ENCODE peak calls at places on chromosome 6, in nine cellular contexts. L is AG04450, P is endodermal cell, O is cardiac fibroblast, N is ovary, A is psoas muscle, C is astrocyte of the spinal cord, T is fibroblast of pulmonary artery, J is foreskin fibroblast. E is an unnamed sample.

GRCh38 chr6:138266095-138266494 is 47.8 kb upstream of the PBOV1 start:
- DNase-seq in L (no peak), P (no peak), O (no peak), N (no peak), A (no peak), C (no peak), T (no peak), J (no peak), E (no peak)

GRCh38 chr6:138349891-138350290 is 27.8 kb upstream of the SMIM28 start:
- DNase-seq in L (no peak), P (no peak), O (peak), N (no peak), A (no peak), C (peak), T (peak), J (peak), E (peak)

GRCh38 chr6:53892707-53893106 is 97.9 kb downstream of the LRRC1 start:
- DNase-seq in L (no peak), P (no peak), O (no peak), N (no peak), A (no peak), C (no peak), T (no peak), J (no peak), E (no peak)

GRCh38 chr6:84050408-84050807 is 16.8 kb downstream of the MRAP2 start:
- DNase-seq in L (no peak), P (no peak), O (no peak), N (no peak), A (no peak), C (no peak), T (no peak), J (peak), E (no peak)

GRCh38 chr6:72246926-72247325 is 360.6 kb downstream of the RIMS1 start:
- DNase-seq in L (no peak), P (peak), O (no peak), N (no peak), A (no peak), C (no peak), T (no peak), J (peak), E (no peak)

GRCh38 chr6:88914885-88915598 is 48.4 kb downstream of the RNGTT start:
- DNase-seq in L (no peak), P (no peak), O (no peak), N (no peak), A (no peak), C (no peak), T (no peak), J (no peak), E (peak)

GRCh38 chr6:135630789-135631376 is 133.3 kb upstream of the AHI1 start:
- DNase-seq in L (no peak), P (peak), O (peak), N (no peak), A (no peak), C (peak), T (no peak), J (no peak), E (no peak)

GRCh38 chr6:150895898-150896632 is 30.6 kb downstream of the MTHFD1L start:
- DNase-seq in L (no peak), P (no peak), O (no peak), N (no peak), A (no peak), C (no peak), T (no peak), J (no peak), E (no peak)

GRCh38 chr6:52423971-52424381 is 3.8 kb downstream of the EFHC1 start:
- DNase-seq in L (peak), P (peak), O (peak), N (no peak), A (peak), C (peak), T (peak), J (peak), E (peak)

GRCh38 chr6:170048615-170049256 is 242.1 kb downstream of the DLL1 start:
- DNase-seq in L (no peak), P (no peak), O (peak), N (no peak), A (peak), C (no peak), T (no peak), J (peak), E (peak)

GRCh38 chr6:162203287-162203686 is 524.3 kb downstream of the PRKN start:
- DNase-seq in L (no peak), P (no peak), O (no peak), N (no peak), A (no peak), C (no peak), T (no peak), J (no peak), E (no peak)

DNA sequence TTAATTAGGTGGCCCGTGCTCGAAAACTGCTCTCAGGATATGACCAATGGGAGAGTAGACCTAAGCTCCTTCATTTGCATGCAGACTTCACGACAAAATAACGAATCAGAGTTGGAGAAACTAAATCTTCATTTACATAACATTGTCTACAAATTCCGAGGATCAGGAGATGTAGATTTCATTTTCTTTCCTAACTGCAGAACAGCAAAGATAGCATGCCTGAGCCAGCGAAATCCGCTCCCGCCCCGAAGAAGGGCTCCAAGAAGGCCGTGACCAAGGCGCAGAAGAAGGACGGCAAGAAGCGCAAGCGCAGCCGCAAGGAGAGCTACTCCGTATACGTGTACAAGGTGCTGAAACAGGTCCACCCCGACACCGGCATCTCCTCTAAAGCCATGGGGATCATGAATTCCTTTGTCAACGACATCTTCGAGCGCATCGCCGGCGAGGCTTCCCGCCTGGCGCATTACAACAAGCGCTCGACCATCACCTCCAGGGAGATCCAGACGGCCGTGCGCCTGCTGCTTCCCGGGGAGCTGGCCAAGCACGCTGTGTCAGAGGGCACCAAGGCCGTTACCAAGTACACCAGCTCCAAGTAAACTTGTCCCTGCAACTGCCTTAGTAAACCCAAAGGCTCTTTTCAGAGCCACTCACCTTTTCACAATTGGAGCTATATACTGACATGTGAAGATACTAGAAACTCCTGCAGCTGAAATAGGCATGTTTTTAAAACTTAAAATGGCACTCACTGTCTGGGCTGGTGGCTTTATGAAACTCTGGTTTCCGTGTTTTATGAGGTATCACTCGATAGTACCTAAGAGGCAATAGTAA is 96.6 kb downstream of the HFE start:
- DNase-seq in L (peak), P (peak), O (peak), N (peak), A (peak), C (peak), T (peak), J (peak), E (peak)
- H3K4me3 ChIP-seq in L (peak), P (peak), O (peak), N (peak), A (peak), C (peak), T (peak), J (peak), E (peak)

GRCh38 chr6:114055758-114056157 is 84.8 kb upstream of the HDAC2 start:
- DNase-seq in L (no peak), P (no peak), O (no peak), N (no peak), A (no peak), C (no peak), T (no peak), J (no peak), E (no peak)

GRCh38 chr6:114055319-114055718 is 84.4 kb upstream of the HDAC2 start:
- DNase-seq in L (no peak), P (no peak), O (no peak), N (no peak), A (no peak), C (no peak), T (no peak), J (no peak), E (no peak)

GRCh38 chr6:114053791-114054190 is 82.8 kb upstream of the HDAC2 start:
- DNase-seq in L (no peak), P (peak), O (no peak), N (no peak), A (no peak), C (no peak), T (no peak), J (no peak), E (no peak)

GRCh38 chr6:114061116-114061515 is 90.2 kb upstream of the HDAC2 start:
- DNase-seq in L (no peak), P (no peak), O (no peak), N (no peak), A (no peak), C (no peak), T (no peak), J (no peak), E (no peak)

GRCh38 chr6:114058435-114058834 is 87.5 kb upstream of the HDAC2 start:
- DNase-seq in L (no peak), P (no peak), O (no peak), N (no peak), A (no peak), C (no peak), T (no peak), J (no peak), E (no peak)
- TF ChIP-seq CTCF in L (no peak), P (no peak), O (no peak), N (no peak), A (no peak), C (no peak), T (no peak), J (no peak), E (no peak)

GRCh38 chr6:43774776-43775583 is 5.0 kb downstream of the VEGFA start:
- DNase-seq in L (no peak), P (peak), O (peak), N (peak), A (peak), C (peak), T (peak), J (peak), E (peak)
- H3K4me3 ChIP-seq in L (peak), P (peak), O (peak), N (peak), A (peak), C (peak), T (peak), J (peak), E (peak)

DNA sequence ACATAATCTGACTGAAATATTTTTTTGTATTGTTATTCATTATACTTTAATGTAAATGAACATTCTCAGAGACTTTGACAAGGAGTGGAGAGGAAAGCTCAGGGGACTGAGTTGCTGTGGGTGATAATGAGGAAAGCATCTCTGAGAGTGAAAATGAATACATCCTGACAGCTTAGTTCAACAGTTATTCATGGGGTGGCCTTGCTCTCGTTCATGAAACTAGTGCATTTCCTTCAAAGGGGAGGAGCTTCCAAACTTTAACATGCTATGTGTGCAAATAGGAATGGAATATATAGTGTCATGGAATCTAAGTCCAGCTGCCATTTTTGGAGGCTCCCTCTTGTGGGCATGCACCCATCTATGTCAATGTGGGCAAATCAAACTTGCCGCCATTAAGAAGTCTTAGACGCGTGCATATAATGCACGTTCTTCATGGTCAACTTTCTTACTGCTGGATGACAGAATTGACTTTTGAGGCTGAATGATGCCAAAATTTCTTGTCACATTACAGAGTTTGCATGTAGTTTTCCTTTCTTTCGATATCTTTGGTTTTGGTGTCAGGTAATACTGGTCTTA is 124.3 kb upstream of the TMEM170B start:
- DNase-seq in L (no peak), P (no peak), O (no peak), N (no peak), A (no peak), C (no peak), T (no peak), J (no peak), E (no peak)
- TF ChIP-seq CTCF in L (no peak), P (peak), O (peak), N (no peak), A (no peak), C (peak), T (no peak), J (no peak), E (no peak)

DNA sequence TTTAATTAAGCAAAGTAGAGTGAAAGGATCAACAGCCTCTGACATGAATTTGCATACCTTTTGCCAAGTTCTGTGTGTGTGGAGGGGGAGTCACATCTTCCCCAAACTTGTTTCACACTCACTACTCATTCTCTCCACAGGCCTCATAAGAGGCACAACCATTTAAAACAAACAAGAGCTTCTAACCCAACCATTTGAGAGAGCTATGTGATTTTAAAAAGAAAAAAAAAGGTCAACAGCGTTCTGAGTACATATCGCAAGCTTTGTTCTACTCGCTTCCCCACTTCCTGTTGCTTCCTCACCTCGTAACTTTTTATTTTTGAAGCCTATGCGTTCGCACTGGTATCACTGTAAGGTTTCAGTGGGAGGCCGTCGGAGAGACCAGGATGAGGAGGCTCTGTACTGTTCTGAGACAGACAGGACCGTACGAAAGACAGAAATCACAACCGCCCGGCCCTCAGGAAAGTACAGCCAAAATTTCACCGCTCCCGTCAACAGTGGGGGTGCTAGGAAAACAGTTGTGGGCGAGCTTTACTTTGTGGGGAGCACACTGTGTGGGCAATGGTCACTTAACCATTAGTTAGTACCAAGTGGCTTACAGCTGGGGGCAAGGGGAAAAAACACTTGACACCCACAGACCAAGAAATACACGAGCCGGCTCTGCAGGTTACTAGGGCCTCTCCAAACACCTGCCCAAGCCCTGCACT is 61.3 kb downstream of the TRERF1 start:
- DNase-seq in L (no peak), P (no peak), O (no peak), N (no peak), A (no peak), C (no peak), T (no peak), J (no peak), E (no peak)
- H3K4me3 ChIP-seq in L (no peak), P (no peak), O (no peak), N (no peak), A (no peak), C (no peak), T (no peak), J (no peak), E (no peak)

GRCh38 chr6:156416392-156416791 is 360.8 kb upstream of the ARID1B start:
- DNase-seq in L (no peak), P (no peak), O (no peak), N (no peak), A (no peak), C (no peak), T (no peak), J (no peak), E (no peak)
- TF ChIP-seq CTCF in L (peak), P (no peak), O (no peak), N (no peak), A (no peak), C (peak), T (no peak), J (no peak), E (no peak)

GRCh38 chr6:108174371-108175175 is 8.8 kb downstream of the NR2E1 start:
- DNase-seq in L (no peak), P (peak), O (peak), N (no peak), A (no peak), C (peak), T (peak), J (peak), E (peak)

GRCh38 chr6:108175592-108176279 is 9.9 kb downstream of the NR2E1 start:
- DNase-seq in L (no peak), P (peak), O (no peak), N (no peak), A (no peak), C (no peak), T (no peak), J (no peak), E (no peak)

GRCh38 chr6:108179741-108180140 is 13.9 kb downstream of the NR2E1 start:
- DNase-seq in L (no peak), P (no peak), O (no peak), N (no peak), A (no peak), C (no peak), T (no peak), J (no peak), E (no peak)

GRCh38 chr6:108175176-108175591 is 9.4 kb downstream of the NR2E1 start:
- DNase-seq in L (no peak), P (no peak), O (no peak), N (no peak), A (no peak), C (no peak), T (no peak), J (no peak), E (no peak)

GRCh38 chr6:108176281-108177089 is 10.7 kb downstream of the NR2E1 start:
- DNase-seq in L (no peak), P (no peak), O (no peak), N (no peak), A (no peak), C (no peak), T (no peak), J (no peak), E (no peak)
- H3K4me3 ChIP-seq in L (no peak), P (peak), O (no peak), N (no peak), A (peak), C (no peak), T (no peak), J (no peak), E (no peak)

DNA sequence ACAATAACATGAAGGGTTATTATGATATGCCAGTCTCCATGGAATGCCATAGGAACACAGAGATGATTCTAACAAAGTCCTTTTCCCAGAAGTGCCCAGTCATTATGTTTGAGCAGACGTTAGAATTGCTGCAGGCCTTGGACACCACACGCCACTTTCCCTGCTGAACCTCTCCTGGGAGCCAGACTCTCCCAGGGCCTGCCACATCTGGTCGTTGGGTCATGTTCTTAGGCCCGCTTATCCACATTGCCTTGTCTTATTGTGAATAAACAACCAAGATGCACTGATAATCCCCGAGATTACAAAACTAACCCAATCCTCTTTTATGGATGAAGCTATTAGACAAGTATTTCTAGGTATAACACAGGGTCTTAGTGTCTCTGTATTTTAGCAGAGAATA is 276.5 kb upstream of the CITED2 start:
- DNase-seq in L (no peak), P (no peak), O (no peak), N (no peak), A (no peak), C (no peak), T (no peak), J (no peak), E (no peak)
- TF ChIP-seq CTCF in L (no peak), P (no peak), O (no peak), N (no peak), A (no peak), C (no peak), T (no peak), J (no peak), E (no peak)

GRCh38 chr6:3230275-3231212 is 3.1 kb upstream of the TUBB2B start:
- DNase-seq in L (no peak), P (peak), O (peak), N (no peak), A (no peak), C (no peak), T (peak), J (peak), E (peak)

GRCh38 chr6:3229566-3230274 is 2.3 kb upstream of the TUBB2B start:
- DNase-seq in L (no peak), P (peak), O (no peak), N (no peak), A (no peak), C (no peak), T (no peak), J (no peak), E (no peak)

GRCh38 chr6:3227363-3228045 is at the start of gene TUBB2B:
- DNase-seq in L (no peak), P (peak), O (peak), N (no peak), A (peak), C (peak), T (no peak), J (no peak), E (no peak)

GRCh38 chr6:3228046-3228671 is 706 bp upstream of the TUBB2B start:
- DNase-seq in L (no peak), P (peak), O (no peak), N (no peak), A (no peak), C (no peak), T (no peak), J (no peak), E (no peak)

GRCh38 chr6:3228791-3229565 is 1.5 kb upstream of the TUBB2B start:
- DNase-seq in L (no peak), P (peak), O (peak), N (no peak), A (no peak), C (no peak), T (no peak), J (no peak), E (no peak)
- H3K4me3 ChIP-seq in L (peak), P (peak), O (no peak), N (no peak), A (peak), C (peak), T (no peak), J (peak), E (no peak)

E was measured in AG10803.